ENCODE peak calls at places on chromosomes 12 and 14, in four cellular contexts. O, C, W and S are unnamed samples.

GRCh38 chr14:99698642-99699041 is 14.5 kb downstream of the CYP46A1 start:
- DNase-seq in W (peak; percentile 39), O (no peak), C (no peak), S (no peak)

GRCh38 chr14:29311983-29312382 is 545.4 kb downstream of the FOXG1 start:
- DNase-seq in C (no peak), W (no peak), O (no peak), S (no peak)

GRCh38 chr12:106030210-106031175 is 108.3 kb downstream of the NUAK1 start:
- DNase-seq in W (no peak), O (peak; percentile 61), C (peak; percentile 64), S (no peak)

GRCh38 chr12:8038659-8039114 is 6.2 kb downstream of the FOXJ2 start:
- DNase-seq in C (peak; percentile 81), O (no peak), W (peak; percentile 87), S (no peak)

GRCh38 chr12:13289644-13290285 is 93.2 kb downstream of the EMP1 start:
- DNase-seq in C (no peak), W (no peak), O (no peak), S (no peak)

GRCh38 chr14:104359301-104359968 is 220.1 kb upstream of the C14orf180 start:
- DNase-seq in O (no peak), C (no peak), W (peak; percentile 45), S (no peak)

GRCh38 chr12:3020399-3020798 is 56.8 kb upstream of the TSPAN9 start:
- DNase-seq in O (no peak), W (no peak), C (no peak), S (no peak)

GRCh38 chr14:49857427-49858003 is 4.9 kb upstream of the NEMF start:
- DNase-seq in C (no peak), O (no peak), W (no peak), S (no peak)

GRCh38 chr12:132514838-132515237 is 24.9 kb downstream of the FBRSL1 start:
- DNase-seq in O (no peak), C (no peak), W (no peak), S (no peak)

GRCh38 chr12:85963322-85963721 is 89.2 kb downstream of the NTS start:
- DNase-seq in W (no peak), C (no peak), O (no peak), S (no peak)

GRCh38 chr14:104286086-104286485 is 147.7 kb downstream of the KIF26A start:
- DNase-seq in C (no peak), W (no peak), O (no peak), S (no peak)

GRCh38 chr12:19869413-19869812 is 430.1 kb downstream of the AEBP2 start:
- DNase-seq in C (no peak), O (no peak), W (no peak), S (no peak)

GRCh38 chr14:22434901-22435565 is 154.0 kb downstream of the DAD1 start:
- DNase-seq in O (no peak), C (no peak), W (no peak), S (no peak)

GRCh38 chr12:89366676-89367364 is 14.5 kb upstream of the DUSP6 start:
- DNase-seq in W (no peak), C (no peak), O (no peak), S (no peak)
- TF ChIP-seq CTCF in W (no peak), C (no peak), O (no peak), S (no peak)

GRCh38 chr14:68790656-68791077 is 2.2 kb downstream of the ZFP36L1 start:
- DNase-seq in W (no peak), O (no peak), C (no peak), S (no peak)

GRCh38 chr14:68788275-68789001 is 4.4 kb downstream of the ZFP36L1 start:
- DNase-seq in C (peak; percentile 3), W (no peak), O (no peak), S (no peak)

GRCh38 chr14:68791078-68791983 is 1.5 kb downstream of the ZFP36L1 start:
- DNase-seq in O (no peak), W (no peak), C (no peak), S (no peak)

GRCh38 chr14:68789002-68789797 is 3.7 kb downstream of the ZFP36L1 start:
- DNase-seq in C (peak; percentile 85), W (peak; percentile 95), O (no peak), S (peak; percentile 70)

DNA sequence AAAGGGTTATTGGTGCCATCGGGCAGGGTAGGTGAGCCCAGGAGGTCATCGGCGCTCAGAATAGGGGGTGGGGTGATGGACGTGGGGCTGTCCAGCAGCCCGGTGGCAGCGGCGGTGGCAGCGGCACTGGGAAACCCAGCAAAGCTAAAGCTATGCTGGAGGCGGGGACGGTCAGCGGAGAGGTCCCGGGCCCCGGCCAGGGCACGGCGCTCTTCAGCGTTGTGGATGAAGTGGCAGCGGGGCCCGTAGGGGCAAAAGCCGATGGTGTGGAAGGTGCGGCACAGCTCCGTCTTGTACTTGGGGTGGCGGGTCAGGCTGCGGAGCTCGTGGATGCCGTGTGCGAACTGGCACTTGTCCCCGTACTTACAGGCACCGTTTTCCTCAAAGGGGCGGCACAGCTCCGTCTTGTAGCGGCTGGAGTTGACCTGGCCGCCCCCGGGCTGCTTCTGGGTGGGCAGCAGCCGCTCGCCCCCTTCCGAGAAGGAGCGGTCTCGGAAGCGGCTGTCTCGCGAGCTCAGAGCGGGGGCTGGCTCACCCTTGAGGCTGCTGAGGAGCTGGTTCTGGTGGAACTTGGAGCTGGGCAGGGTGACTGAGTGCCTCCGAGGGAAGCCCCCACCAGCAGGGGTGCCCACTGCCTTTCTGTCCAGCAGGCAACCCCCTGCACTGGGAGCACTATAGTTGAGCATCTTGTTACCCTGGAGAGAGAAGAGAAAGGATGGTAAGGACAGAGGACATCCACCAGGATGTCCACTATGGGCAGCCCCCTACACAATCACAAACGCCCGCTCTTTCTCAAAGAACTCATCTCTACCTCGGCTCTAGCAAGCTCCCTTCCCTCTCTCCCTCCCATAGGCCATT is 2.8 kb downstream of the ZFP36L1 start:
- DNase-seq in O (no peak), W (peak; percentile 80), C (peak; percentile 48), S (no peak)
- TF ChIP-seq CTCF in O (no peak), W (no peak), C (peak; percentile 2), S (no peak)

DNA sequence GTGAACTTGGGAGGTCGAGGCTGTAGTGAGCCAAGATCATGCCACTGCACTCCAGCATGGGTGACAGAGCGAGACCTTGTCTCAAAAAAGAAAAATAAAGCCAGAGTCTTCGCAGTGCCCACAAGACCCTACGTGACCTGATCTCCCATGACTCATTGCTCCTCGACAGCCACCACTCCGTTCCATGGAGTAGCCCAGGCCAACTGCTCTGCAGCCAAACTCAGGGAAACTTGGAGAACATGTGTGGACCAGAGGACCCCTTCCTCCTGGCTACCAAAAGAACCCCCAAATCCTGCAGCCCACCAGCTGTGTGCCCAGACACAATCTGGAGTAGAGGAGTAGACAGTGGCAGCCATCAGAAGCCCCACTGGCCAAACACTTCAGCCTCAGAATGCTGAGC is 32.1 kb upstream of the PPP2R5C start:
- DNase-seq in O (no peak), C (no peak), W (no peak), S (no peak)
- TF ChIP-seq CTCF in O (no peak), C (no peak), W (no peak), S (no peak)

GRCh38 chr12:127355061-127355820 is 911.7 kb upstream of the TMEM132C start:
- DNase-seq in C (peak; percentile 21), O (peak; percentile 14), W (no peak), S (no peak)
- TF ChIP-seq CTCF in C (peak; percentile 47), O (peak; percentile 66), W (no peak), S (no peak)

GRCh38 chr12:46468159-46468558 is 95.6 kb upstream of the SLC38A2 start:
- DNase-seq in W (no peak), O (no peak), C (no peak), S (no peak)
- TF ChIP-seq CTCF in W (no peak), O (no peak), C (no peak), S (no peak)

GRCh38 chr12:30977537-30978349 is 51.2 kb downstream of the TSPAN11 start:
- DNase-seq in O (no peak), C (no peak), W (no peak), S (no peak)
- TF ChIP-seq CTCF in O (no peak), C (no peak), W (no peak), S (no peak)

GRCh38 chr12:12008931-12009611 is 61.7 kb upstream of the BCL2L14 start:
- DNase-seq in C (no peak), W (no peak), O (no peak), S (peak; percentile 58)
- TF ChIP-seq CTCF in C (peak; percentile 5), W (no peak), O (no peak), S (peak; percentile 69)

GRCh38 chr12:68321140-68321539 is 11.0 kb downstream of the MDM1 start:
- DNase-seq in C (no peak), W (no peak), O (no peak), S (no peak)
- TF ChIP-seq CTCF in C (no peak), W (no peak), O (no peak), S (no peak)

GRCh38 chr12:5456025-5456424 is 24.1 kb downstream of the NTF3 start:
- DNase-seq in C (no peak), O (no peak), W (no peak), S (no peak)

GRCh38 chr12:5452569-5452968 is 20.7 kb downstream of the NTF3 start:
- DNase-seq in W (no peak), O (no peak), C (no peak), S (no peak)

GRCh38 chr12:5451251-5451650 is 19.3 kb downstream of the NTF3 start:
- DNase-seq in O (no peak), W (no peak), C (no peak), S (no peak)

GRCh38 chr12:5456906-5457305 is 25.0 kb downstream of the NTF3 start:
- DNase-seq in O (no peak), W (no peak), C (no peak), S (no peak)

GRCh38 chr12:5453471-5453870 is 21.6 kb downstream of the NTF3 start:
- DNase-seq in O (no peak), C (no peak), W (no peak), S (no peak)
- TF ChIP-seq CTCF in O (no peak), C (no peak), W (no peak), S (no peak)